ENCODE peak calls at places on chromosomes 7 and 10, in six cellular contexts. A, D, V, Z, P and X are unnamed samples.

GRCh38 chr10:132716691-132717490 is 69.1 kb downstream of the NKX6-2 start:
- DNase-seq in V (no peak), D (no peak), Z (no peak), P (no peak), A (no peak), X (peak; percentile 27)

GRCh38 chr10:4099202-4099601 is 314.2 kb upstream of the KLF6 start:
- DNase-seq in Z (no peak), P (no peak), D (no peak), A (no peak), V (no peak), X (no peak)

GRCh38 chr10:79137404-79137803 is 68.6 kb downstream of the ZMIZ1 start:
- DNase-seq in V (no peak), D (no peak), P (no peak), Z (no peak), A (no peak), X (no peak)

GRCh38 chr7:5424689-5425506 is 1.3 kb upstream of the TNRC18 start:
- DNase-seq in P (peak; percentile 57), D (peak; percentile 61), Z (peak; percentile 70), V (no peak), A (no peak), X (peak; percentile 79)

GRCh38 chr10:58856508-58857240 is 319.8 kb upstream of the PHYHIPL start:
- DNase-seq in Z (peak; percentile 84), P (no peak), V (no peak), D (no peak), A (peak; percentile 94), X (no peak)

GRCh38 chr7:155166673-155167370 is 96.7 kb downstream of the HTR5A start:
- DNase-seq in Z (no peak), A (no peak), D (peak; percentile 84), V (no peak), P (peak; percentile 60), X (peak; percentile 96)

GRCh38 chr10:18136056-18136916 is 3.9 kb upstream of the CACNB2 start:
- DNase-seq in V (no peak), P (no peak), Z (no peak), A (no peak), D (no peak), X (no peak)

GRCh38 chr7:141276031-141276430 is 202.2 kb downstream of the TMEM178B start:
- DNase-seq in P (no peak), D (no peak), V (no peak), Z (no peak), A (no peak), X (no peak)

GRCh38 chr7:106196460-106197021 is 84.4 kb upstream of the SYPL1 start:
- DNase-seq in D (no peak), Z (peak; percentile 16), A (peak; percentile 32), P (no peak), V (no peak), X (no peak)

GRCh38 chr10:35375091-35375765 is 38.9 kb downstream of the CCNY start:
- DNase-seq in D (no peak), V (no peak), A (no peak), Z (no peak), P (no peak), X (no peak)

GRCh38 chr10:91745086-91745831 is 53.0 kb upstream of the TNKS2 start:
- DNase-seq in V (no peak), Z (peak; percentile 50), P (peak; percentile 8), A (peak; percentile 72), D (no peak), X (no peak)

GRCh38 chr7:31633894-31634494 is 53.0 kb upstream of the PPP1R17 start:
- DNase-seq in Z (peak; percentile 56), P (peak; percentile 56), V (no peak), A (peak; percentile 69), D (peak; percentile 44), X (peak; percentile 68)

GRCh38 chr10:76306859-76307258 is 875.4 kb downstream of the LRMDA start:
- DNase-seq in V (no peak), A (no peak), Z (no peak), D (no peak), P (no peak), X (peak; percentile 90)

GRCh38 chr7:138029126-138029525 is 27.2 kb upstream of the CREB3L2 start:
- DNase-seq in V (no peak), D (no peak), A (no peak), Z (no peak), P (no peak), X (no peak)

GRCh38 chr7:139181404-139181803 is 49.6 kb upstream of the UBN2 start:
- DNase-seq in D (peak; percentile 6), Z (no peak), V (no peak), A (no peak), P (peak; percentile 41), X (no peak)
- TF ChIP-seq MYC in D (no peak), Z (no peak), V (no peak), A (no peak), P (no peak), X (no peak)

GRCh38 chr7:104951546-104951945 is 62.5 kb upstream of the KMT2E start:
- DNase-seq in P (no peak), Z (no peak), V (no peak), D (no peak), A (no peak), X (peak; percentile 41)
- TF ChIP-seq MYC in P (no peak), Z (no peak), V (no peak), D (no peak), A (no peak), X (no peak)

GRCh38 chr10:95793401-95794045 is 37.6 kb downstream of the ENTPD1 start:
- DNase-seq in A (no peak), V (peak; percentile 86), D (no peak), P (no peak), Z (no peak), X (peak; percentile 74)

GRCh38 chr10:95792211-95792780 is 36.3 kb downstream of the ENTPD1 start:
- DNase-seq in A (no peak), Z (no peak), P (no peak), D (no peak), V (no peak), X (peak; percentile 48)

GRCh38 chr10:95792874-95793285 is 36.9 kb downstream of the ENTPD1 start:
- DNase-seq in A (no peak), P (no peak), D (peak; percentile 89), V (peak; percentile 77), Z (no peak), X (peak; percentile 26)

GRCh38 chr10:95795602-95796001 is 39.6 kb downstream of the ENTPD1 start:
- DNase-seq in P (no peak), V (no peak), A (no peak), Z (no peak), D (peak; percentile 36), X (no peak)

GRCh38 chr10:95794195-95794594 is 38.2 kb downstream of the ENTPD1 start:
- DNase-seq in D (no peak), P (no peak), V (no peak), Z (no peak), A (no peak), X (no peak)
- TF ChIP-seq MYC in D (no peak), P (no peak), V (no peak), Z (no peak), A (no peak), X (no peak)

DNA sequence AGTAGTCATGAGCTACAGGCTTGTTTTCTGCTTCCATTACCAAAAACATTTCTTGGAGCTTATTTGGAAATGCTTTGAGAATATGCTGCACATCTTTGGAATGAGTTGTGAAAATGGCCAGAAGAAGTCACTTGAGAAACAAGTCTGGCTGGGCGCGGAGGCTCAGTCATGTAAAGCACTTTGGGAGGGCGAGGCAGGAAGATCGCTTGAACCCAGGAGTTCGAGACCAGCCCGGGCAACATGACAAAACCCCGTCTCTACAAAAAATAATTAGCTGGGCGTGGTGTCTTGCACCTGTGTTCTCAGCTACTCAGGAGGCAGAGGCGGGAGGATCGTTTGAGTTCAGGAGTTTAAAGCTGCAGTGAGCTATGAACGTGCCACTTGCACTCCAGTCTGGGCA is 882 bp upstream of the CHCHD1 start:
- DNase-seq in Z (no peak), V (no peak), D (no peak), A (no peak), P (peak; percentile 57), X (peak; percentile 15)
- TF ChIP-seq MYC in Z (no peak), V (no peak), D (no peak), A (no peak), P (no peak), X (no peak)

DNA sequence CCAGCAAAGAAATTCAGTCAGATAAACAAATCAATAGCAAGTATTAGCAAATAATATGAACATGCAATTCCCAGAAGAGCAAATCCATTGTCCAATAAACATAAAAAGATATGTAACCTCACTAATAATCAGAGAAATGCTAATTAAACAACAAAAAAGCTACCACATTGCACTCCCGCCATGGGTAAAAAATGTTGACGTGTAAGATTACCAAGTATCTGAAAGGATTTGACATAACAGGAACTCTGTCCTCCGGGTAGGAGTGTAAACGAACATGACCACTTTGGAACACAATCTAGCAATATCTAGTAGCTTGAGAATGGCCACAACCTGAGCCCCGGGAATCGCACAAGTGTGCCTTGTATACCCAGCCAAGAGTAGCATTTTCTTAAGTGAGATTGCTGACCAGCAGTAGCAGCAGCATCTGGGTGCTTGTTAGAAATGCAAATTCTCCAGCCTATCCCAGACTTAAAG is 31.6 kb downstream of the DYDC1 start:
- DNase-seq in V (no peak), D (no peak), Z (no peak), A (no peak), P (no peak), X (no peak)
- TF ChIP-seq MYC in V (no peak), D (no peak), Z (no peak), A (no peak), P (no peak), X (no peak)

GRCh38 chr10:71812016-71812912 is 38.8 kb downstream of the PSAP start:
- DNase-seq in A (peak; percentile 61), V (no peak), P (peak; percentile 83), D (peak; percentile 46), Z (peak; percentile 27), X (peak; percentile 79)
- TF ChIP-seq MYC in A (peak; percentile 78), V (peak; percentile 49), P (peak; percentile 90), D (no peak), Z (peak; percentile 84), X (peak; percentile 97)

GRCh38 chr7:147978651-147979050 is 611.9 kb upstream of the C7orf33 start:
- DNase-seq in Z (no peak), D (no peak), P (no peak), A (no peak), V (no peak), X (no peak)
- TF ChIP-seq MYC in Z (no peak), D (no peak), P (no peak), A (no peak), V (no peak), X (no peak)

GRCh38 chr10:86219271-86219670 is 147.3 kb downstream of the GRID1 start:
- DNase-seq in Z (no peak), A (no peak), V (no peak), P (no peak), D (no peak), X (no peak)
- TF ChIP-seq MYC in Z (no peak), A (no peak), V (no peak), P (no peak), D (no peak), X (no peak)